ENCODE peak calls at places on chromosomes 13 and 19, in eight cellular contexts. Y, L, F, C, X, H, B and Q are unnamed samples.

GRCh38 chr13:75279834-75280369 is 202.1 kb downstream of the TBC1D4 start:
- DNase-seq in Y (no peak), L (no peak), X (no peak), H (no peak), B (no peak), C (no peak), F (no peak), Q (no peak)

GRCh38 chr13:113922412-113923118 is 51.3 kb downstream of the C13orf46 start:
- DNase-seq in C (no peak), Y (no peak), X (no peak), F (no peak), B (no peak), L (no peak), H (no peak), Q (no peak)

GRCh38 chr13:45681101-45681500 is 21.0 kb upstream of the CBY2 start:
- DNase-seq in Y (no peak), F (peak), B (peak), L (no peak), X (no peak), H (no peak), C (no peak), Q (peak)

GRCh38 chr13:41762796-41763195 is 198.1 kb downstream of the VWA8 start:
- DNase-seq in Y (no peak), B (no peak), X (no peak), C (no peak), F (no peak), H (no peak), L (no peak), Q (no peak)

GRCh38 chr13:35675651-35676050 is 199.2 kb upstream of the MAB21L1 start:
- DNase-seq in Y (no peak), C (no peak), F (no peak), B (no peak), H (no peak), L (no peak), X (no peak), Q (no peak)

GRCh38 chr13:94784066-94784465 is 71.7 kb upstream of the SOX21 start:
- DNase-seq in B (peak), X (peak), C (no peak), L (no peak), Y (no peak), F (peak), H (no peak), Q (peak)

GRCh38 chr13:112981361-112981905 is 12.4 kb downstream of the MCF2L start:
- DNase-seq in F (no peak), C (no peak), H (no peak), B (no peak), X (no peak), L (no peak), Y (no peak), Q (no peak)

GRCh38 chr19:47882890-47883289 is 3.2 kb downstream of the SULT2A1 start:
- DNase-seq in C (no peak), Y (no peak), L (no peak), F (no peak), B (no peak), H (no peak), X (no peak), Q (no peak)

GRCh38 chr19:54165222-54165621 is 5.7 kb upstream of the LENG1 start:
- DNase-seq in L (no peak), C (no peak), H (no peak), B (no peak), F (no peak), X (no peak), Y (no peak), Q (no peak)

GRCh38 chr19:46487178-46487801 is 8.4 kb downstream of the PNMA8B start:
- DNase-seq in L (no peak), H (no peak), F (peak), X (peak), B (no peak), Y (no peak), C (no peak), Q (no peak)

GRCh38 chr19:10021863-10022262 is 8.6 kb downstream of the RDH8 start:
- DNase-seq in Y (no peak), X (no peak), F (peak), L (no peak), C (no peak), H (no peak), B (no peak), Q (peak)